ENCODE peak calls at places on chromosome 11, in ten cellular contexts. S is NCI-H146; N is stimulated activated CD4-positive, alpha-beta T cell treated with anti-CD3 and anti-CD28 coated beads, Interleukin-12 subunit alpha, Interleukin-12 subunit beta, amount 100 ng/mL, for 48 hours; B is tibial nerve; G is astrocyte of the spinal cord; A is testis; W is RWPE1; U is kidney glomerular epithelial cell; F is AG09319; X is activated gamma-delta T cell. Z is an unnamed sample.

GRCh38 chr11:2563216-2564007 is 118.6 kb downstream of the KCNQ1 start:
- DNase-seq in A (no peak), N (no peak), B (no peak), W (no peak), X (no peak), F (no peak), U (no peak), S (no peak), G (no peak), Z (no peak)

GRCh38 chr11:125036933-125037332 is 26.2 kb upstream of the SLC37A2 start:
- DNase-seq in X (no peak), F (peak), A (no peak), N (no peak), U (peak), G (peak), S (no peak), W (peak), B (no peak), Z (no peak)

GRCh38 chr11:28963189-28963588 is 855.0 kb downstream of the METTL15 start:
- DNase-seq in N (no peak), S (no peak), B (no peak), U (no peak), G (peak), W (peak), A (no peak), X (no peak), F (peak), Z (no peak)

GRCh38 chr11:86932942-86933875 is 22.0 kb downstream of the FZD4 start:
- DNase-seq in S (no peak), G (no peak), U (no peak), N (no peak), B (no peak), A (no peak), X (no peak), F (no peak), W (no peak), Z (no peak)

GRCh38 chr11:118010738-118011461 is 24.7 kb downstream of the IL10RA start:
- DNase-seq in X (no peak), W (no peak), G (no peak), U (no peak), A (peak), F (no peak), S (no peak), N (no peak), B (peak), Z (no peak)

GRCh38 chr11:44711772-44712608 is 14.8 kb upstream of the TSPAN18 start:
- DNase-seq in S (peak), F (no peak), X (no peak), A (no peak), G (no peak), U (no peak), N (no peak), W (no peak), B (no peak), Z (peak)

GRCh38 chr11:82969811-82970210 is 68.3 kb downstream of the DDIAS start:
- DNase-seq in N (no peak), U (no peak), A (no peak), X (no peak), F (no peak), B (no peak), S (no peak), G (no peak), W (no peak), Z (no peak)

GRCh38 chr11:128180446-128181089 is 406.8 kb downstream of the ETS1 start:
- DNase-seq in N (no peak), S (peak), B (no peak), U (peak), A (no peak), W (peak), X (no peak), F (no peak), G (peak), Z (no peak)

GRCh38 chr11:120303004-120303637 is 22.0 kb upstream of the TLCD5 start:
- DNase-seq in X (no peak), G (peak), U (peak), B (peak), W (peak), A (peak), S (peak), F (peak), N (peak), Z (peak)

GRCh38 chr11:15057352-15057751 is 16.0 kb upstream of the CALCB start:
- DNase-seq in G (no peak), A (no peak), X (no peak), S (no peak), B (no peak), F (no peak), N (no peak), U (no peak), W (no peak), Z (no peak)

GRCh38 chr11:1628506-1629325 is 859 bp upstream of the KRTAP5-5 start:
- DNase-seq in W (peak), G (peak), S (peak), N (peak), B (peak), X (peak), U (no peak), F (peak), A (peak), Z (no peak)

Z was measured in DMS 273 treated with DMSO at 0.1 percent for 48 hours.